ENCODE peak calls at places on chromosome 17, in seven cellular contexts. H, J, T, C, Z, W and U are unnamed samples.

GRCh38 chr17:76074390-76075363 is at the start of gene GALR2:
- DNase-seq in J (no peak), H (no peak), W (no peak), T (no peak), C (no peak), Z (no peak), U (no peak)

GRCh38 chr17:21286066-21286770 is 1.7 kb downstream of the MAP2K3 start:
- DNase-seq in J (no peak), T (no peak), Z (no peak), W (peak; percentile 95), H (peak; percentile 72), C (peak; percentile 99), U (peak; percentile 94)

GRCh38 chr17:74605361-74605760 is 13.3 kb upstream of the CD300LD start:
- DNase-seq in Z (no peak), H (peak; percentile 46), J (no peak), W (peak; percentile 72), T (no peak), C (peak; percentile 46), U (peak; percentile 11)

GRCh38 chr17:28406478-28406824 is 439 bp upstream of the SLC46A1 start:
- DNase-seq in W (no peak), Z (no peak), H (no peak), J (no peak), C (peak; percentile 16), T (no peak), U (no peak)

GRCh38 chr17:4788807-4789700 is at the start of gene GLTPD2:
- DNase-seq in Z (no peak), J (no peak), W (no peak), C (peak; percentile 33), T (no peak), H (no peak), U (no peak)

GRCh38 chr17:77470800-77471733 is 330.3 kb downstream of the SEC14L1 start:
- DNase-seq in T (no peak), C (peak; percentile 69), Z (no peak), W (peak; percentile 65), H (no peak), J (no peak), U (peak; percentile 82)

GRCh38 chr17:7850970-7851437 is 3.9 kb upstream of the TMEM88 start:
- DNase-seq in H (no peak), C (no peak), J (no peak), T (no peak), Z (no peak), W (peak; percentile 34), U (no peak)

GRCh38 chr17:42116705-42117396 is 4.3 kb downstream of the KAT2A start:
- DNase-seq in C (peak; percentile 83), W (peak; percentile 83), T (no peak), J (peak; percentile 75), H (peak; percentile 81), Z (peak; percentile 75), U (peak; percentile 89)

GRCh38 chr17:80025796-80026195 is 9.9 kb downstream of the TBC1D16 start:
- DNase-seq in Z (no peak), C (no peak), J (no peak), T (no peak), H (no peak), W (peak; percentile 12), U (peak; percentile 91)

GRCh38 chr17:7241783-7242716 is at the start of gene GABARAP:
- DNase-seq in W (peak; percentile 94), H (peak; percentile 81), J (peak; percentile 90), Z (peak; percentile 90), C (peak; percentile 95), T (no peak), U (peak; percentile 81)

GRCh38 chr17:67628580-67629013 is 89.1 kb upstream of the NOL11 start:
- DNase-seq in T (no peak), W (no peak), Z (no peak), C (peak; percentile 11), H (no peak), J (no peak), U (no peak)

GRCh38 chr17:31130286-31131224 is 35.8 kb downstream of the NF1 start:
- DNase-seq in T (no peak), W (peak; percentile 36), H (no peak), C (no peak), Z (no peak), J (no peak), U (no peak)

GRCh38 chr17:76504117-76504516 is 2.9 kb upstream of the RHBDF2 start:
- DNase-seq in J (no peak), H (no peak), T (no peak), W (no peak), C (peak; percentile 43), Z (no peak), U (no peak)

GRCh38 chr17:74012465-74012864 is 191.0 kb upstream of the RPL38 start:
- DNase-seq in H (no peak), T (no peak), W (no peak), Z (no peak), J (no peak), C (no peak), U (no peak)